ENCODE peak calls at places on chromosomes 11 and 22, in five cellular contexts. T is AG08395, X is NCI-H1092, W is astrocyte of the hippocampus, U is endodermal cell. Y is an unnamed sample.

GRCh38 chr22:36762687-36763260 is 13.1 kb downstream of the IFT27 start:
- DNase-seq in U (peak; percentile 22), T (peak; percentile 71), X (no peak), W (peak; percentile 26), Y (no peak)

GRCh38 chr22:23073506-23074229 is 3.3 kb downstream of the GNAZ start:
- DNase-seq in W (no peak), X (peak; percentile 42), U (no peak), T (no peak), Y (no peak)

GRCh38 chr22:42990131-42990838 is 24.7 kb downstream of the PACSIN2 start:
- DNase-seq in W (peak; percentile 87), X (no peak), T (peak; percentile 89), U (peak; percentile 71), Y (no peak)

GRCh38 chr11:68665471-68665870 is 18.9 kb upstream of the GAL start:
- DNase-seq in X (no peak), T (no peak), U (no peak), W (no peak), Y (no peak)

GRCh38 chr11:93895106-93895862 is 44.9 kb upstream of the VSTM5 start:
- DNase-seq in T (peak; percentile 58), U (peak; percentile 63), X (peak; percentile 64), W (peak; percentile 92), Y (peak; percentile 14)

GRCh38 chr11:69327741-69328191 is 33.8 kb downstream of the MYEOV start:
- DNase-seq in U (peak; percentile 33), X (no peak), T (no peak), W (no peak), Y (no peak)

GRCh38 chr11:8959546-8960166 is 4.6 kb downstream of the TMEM9B start:
- DNase-seq in U (peak; percentile 68), W (peak; percentile 87), T (peak; percentile 88), X (no peak), Y (peak; percentile 12)

GRCh38 chr11:11155962-11156815 is 196.9 kb downstream of the CSNK2A3 start:
- DNase-seq in U (peak; percentile 96), T (no peak), W (no peak), X (no peak), Y (no peak)

GRCh38 chr11:47109051-47109791 is 67.5 kb downstream of the ARFGAP2 start:
- DNase-seq in T (no peak), X (no peak), U (no peak), W (peak; percentile 35), Y (no peak)

GRCh38 chr22:45638834-45639746 is 32.5 kb upstream of the ATXN10 start:
- DNase-seq in W (peak; percentile 23), U (no peak), T (peak; percentile 85), X (no peak), Y (no peak)

GRCh38 chr11:64762277-64762915 is 2.6 kb upstream of the PYGM start:
- DNase-seq in W (no peak), X (no peak), U (peak; percentile 88), T (no peak), Y (peak; percentile 29)

GRCh38 chr22:46433318-46433717 is 97.8 kb downstream of the TRMU start:
- DNase-seq in W (no peak), T (no peak), U (no peak), X (no peak), Y (peak; percentile 77)

GRCh38 chr11:21774212-21774611 is 418.7 kb upstream of the ANO5 start:
- DNase-seq in U (peak; percentile 26), T (no peak), X (no peak), W (peak; percentile 92), Y (no peak)

GRCh38 chr11:10648896-10649295 is 44.7 kb downstream of the IRAG1 start:
- DNase-seq in T (no peak), W (no peak), U (no peak), X (no peak), Y (no peak)

GRCh38 chr22:44628856-44629255 is 73.1 kb upstream of the PRR5 start:
- DNase-seq in X (no peak), T (no peak), U (no peak), W (no peak), Y (no peak)

GRCh38 chr22:33635766-33636165 is 284.5 kb downstream of the LARGE1 start:
- DNase-seq in X (no peak), W (no peak), T (no peak), U (no peak), Y (no peak)

GRCh38 chr11:32092581-32093170 is 1.8 kb downstream of the RCN1 start:
- DNase-seq in U (no peak), W (no peak), X (no peak), T (no peak), Y (no peak)

GRCh38 chr11:68524213-68524612 is 63.7 kb downstream of the PPP6R3 start:
- DNase-seq in X (no peak), W (no peak), U (no peak), T (no peak), Y (no peak)

GRCh38 chr11:27183672-27184457 is 143.2 kb downstream of the BBOX1 start:
- DNase-seq in U (peak; percentile 72), X (peak; percentile 46), T (peak; percentile 68), W (peak; percentile 81), Y (peak; percentile 13)

GRCh38 chr22:38069372-38070249 is 12.4 kb downstream of the PICK1 start:
- DNase-seq in U (peak; percentile 77), T (peak; percentile 78), W (peak; percentile 26), X (no peak), Y (no peak)

GRCh38 chr22:44219101-44219870 is 38.6 kb downstream of the PARVG start:
- DNase-seq in W (no peak), U (peak; percentile 30), X (no peak), T (no peak), Y (no peak)

GRCh38 chr11:60863550-60864521 is 3.5 kb upstream of the ZP1 start:
- DNase-seq in T (no peak), X (no peak), U (no peak), W (no peak), Y (no peak)

GRCh38 chr22:44823806-44824205 is 71.4 kb downstream of the ARHGAP8 start:
- DNase-seq in X (no peak), U (peak; percentile 23), W (no peak), T (no peak), Y (no peak)

GRCh38 chr22:34851918-34852662 is 213.9 kb upstream of the ISX start:
- DNase-seq in T (no peak), W (peak; percentile 8), X (no peak), U (no peak), Y (no peak)

GRCh38 chr22:45877651-45878050 is 99.3 kb downstream of the WNT7B start:
- DNase-seq in W (no peak), T (no peak), U (peak; percentile 41), X (no peak), Y (no peak)

GRCh38 chr11:72144807-72145565 is 9.5 kb downstream of the FOLR3 start:
- DNase-seq in U (no peak), W (peak; percentile 21), T (peak; percentile 47), X (no peak), Y (no peak)

GRCh38 chr22:29202231-29203192 is 3.2 kb upstream of the EMID1 start:
- DNase-seq in U (peak; percentile 86), T (peak; percentile 56), W (peak; percentile 68), X (peak; percentile 30), Y (peak; percentile 50)

GRCh38 chr11:59380263-59381059 is 21.8 kb downstream of the OR5AN1 start:
- DNase-seq in X (no peak), T (no peak), U (no peak), W (no peak), Y (peak; percentile 39)

GRCh38 chr11:47881145-47881544 is 33.0 kb upstream of the NUP160 start:
- DNase-seq in T (no peak), U (no peak), W (no peak), X (no peak), Y (no peak)

GRCh38 chr11:35242412-35242811 is 103.4 kb downstream of the CD44 start:
- DNase-seq in W (peak; percentile 28), X (no peak), T (no peak), U (no peak), Y (no peak)

GRCh38 chr11:131063638-131064037 is 147.4 kb upstream of the SNX19 start:
- DNase-seq in U (no peak), T (no peak), X (no peak), W (no peak), Y (no peak)

GRCh38 chr11:113474362-113475159 is 637 bp downstream of the DRD2 start:
- DNase-seq in W (peak; percentile 95), X (no peak), T (peak; percentile 80), U (peak; percentile 99), Y (no peak)

GRCh38 chr11:75673977-75674582 is 5.2 kb upstream of the MAP6 start:
- DNase-seq in X (no peak), T (peak; percentile 27), W (peak; percentile 14), U (no peak), Y (no peak)

GRCh38 chr11:288328-289144 is at the start of gene PGGHG:
- DNase-seq in U (peak; percentile 79), T (peak; percentile 93), W (peak; percentile 73), X (no peak), Y (peak; percentile 55)

GRCh38 chr11:94623120-94623735 is 56.1 kb downstream of the PIWIL4 start:
- DNase-seq in T (peak; percentile 81), U (peak; percentile 92), X (peak; percentile 83), W (peak; percentile 90), Y (peak; percentile 27)

GRCh38 chr11:75499423-75500305 is 26.1 kb downstream of the GDPD5 start:
- DNase-seq in T (peak; percentile 97), W (peak; percentile 92), X (no peak), U (no peak), Y (no peak)

GRCh38 chr11:79440451-79441158 is at the start of gene TENM4:
- DNase-seq in U (peak; percentile 85), X (peak; percentile 79), W (peak; percentile 95), T (peak; percentile 65), Y (peak; percentile 68)

Y was measured in naive B cell.